ENCODE peak calls at places on chromosomes 4 and X, in six cellular contexts. L, Z, R, G, C and F are unnamed samples.

GRCh38 chrX:14802943-14803710 is 69.7 kb downstream of the FANCB start:
- DNase-seq in L (no peak), Z (no peak), R (no peak), G (peak; percentile 33), C (no peak), F (no peak)

GRCh38 chr4:42915484-42915883 is 23.0 kb downstream of the GRXCR1 start:
- DNase-seq in L (no peak), Z (no peak), R (no peak), G (no peak), C (no peak), F (no peak)

GRCh38 chr4:185914583-185915199 is 102.7 kb upstream of the SORBS2 start:
- DNase-seq in L (no peak), Z (no peak), R (no peak), G (no peak), C (no peak), F (no peak)

GRCh38 chr4:38387348-38387747 is 276.7 kb upstream of the KLF3 start:
- DNase-seq in L (peak; percentile 44), Z (peak; percentile 65), R (peak; percentile 86), G (no peak), C (no peak), F (peak; percentile 49)

GRCh38 chr4:42401171-42401570 is 3.9 kb downstream of the SHISA3 start:
- DNase-seq in L (no peak), Z (no peak), R (no peak), G (no peak), C (no peak), F (no peak)

GRCh38 chrX:133215747-133216146 is 2.4 kb downstream of the TFDP3 start:
- DNase-seq in L (no peak), Z (no peak), R (no peak), G (no peak), C (no peak), F (peak; percentile 39)

GRCh38 chrX:100649550-100650356 is 5.8 kb downstream of the SRPX2 start:
- DNase-seq in L (peak; percentile 59), Z (no peak), R (peak; percentile 86), G (peak; percentile 96), C (peak; percentile 58), F (peak; percentile 75)

GRCh38 chrX:107673401-107673800 is 45.1 kb downstream of the PRPS1 start:
- DNase-seq in L (no peak), Z (no peak), R (no peak), G (no peak), C (no peak), F (no peak)

GRCh38 chrX:15602761-15603160 is 2.0 kb upstream of the ACE2 start:
- DNase-seq in L (no peak), Z (no peak), R (no peak), G (no peak), C (no peak), F (no peak)

GRCh38 chr4:25098964-25099843 is 61.0 kb downstream of the SEPSECS start:
- DNase-seq in L (peak; percentile 56), Z (no peak), R (peak; percentile 58), G (peak; percentile 74), C (no peak), F (no peak)

GRCh38 chr4:83561381-83561780 is 25.5 kb downstream of the GPAT3 start:
- DNase-seq in L (peak; percentile 33), Z (no peak), R (no peak), G (peak; percentile 93), C (no peak), F (peak; percentile 60)

GRCh38 chrX:101550825-101551767 is 749 bp downstream of the ARMCX1 start:
- DNase-seq in L (no peak), Z (no peak), R (peak; percentile 48), G (peak; percentile 65), C (no peak), F (no peak)

GRCh38 chrX:49167740-49168108 is 4.0 kb upstream of the PLP2 start:
- DNase-seq in L (no peak), Z (no peak), R (no peak), G (no peak), C (no peak), F (no peak)

GRCh38 chrX:49166914-49167739 is 4.6 kb downstream of the MAGIX start:
- DNase-seq in L (no peak), Z (peak; percentile 47), R (peak; percentile 84), G (peak; percentile 79), C (no peak), F (peak; percentile 70)

GRCh38 chrX:49164589-49165360 is 2.2 kb downstream of the MAGIX start:
- DNase-seq in L (no peak), Z (no peak), R (no peak), G (no peak), C (no peak), F (no peak)

GRCh38 chrX:49163555-49164419 is 1.2 kb downstream of the MAGIX start:
- DNase-seq in L (peak; percentile 67), Z (peak; percentile 50), R (peak; percentile 89), G (peak; percentile 91), C (peak; percentile 82), F (peak; percentile 88)

DNA sequence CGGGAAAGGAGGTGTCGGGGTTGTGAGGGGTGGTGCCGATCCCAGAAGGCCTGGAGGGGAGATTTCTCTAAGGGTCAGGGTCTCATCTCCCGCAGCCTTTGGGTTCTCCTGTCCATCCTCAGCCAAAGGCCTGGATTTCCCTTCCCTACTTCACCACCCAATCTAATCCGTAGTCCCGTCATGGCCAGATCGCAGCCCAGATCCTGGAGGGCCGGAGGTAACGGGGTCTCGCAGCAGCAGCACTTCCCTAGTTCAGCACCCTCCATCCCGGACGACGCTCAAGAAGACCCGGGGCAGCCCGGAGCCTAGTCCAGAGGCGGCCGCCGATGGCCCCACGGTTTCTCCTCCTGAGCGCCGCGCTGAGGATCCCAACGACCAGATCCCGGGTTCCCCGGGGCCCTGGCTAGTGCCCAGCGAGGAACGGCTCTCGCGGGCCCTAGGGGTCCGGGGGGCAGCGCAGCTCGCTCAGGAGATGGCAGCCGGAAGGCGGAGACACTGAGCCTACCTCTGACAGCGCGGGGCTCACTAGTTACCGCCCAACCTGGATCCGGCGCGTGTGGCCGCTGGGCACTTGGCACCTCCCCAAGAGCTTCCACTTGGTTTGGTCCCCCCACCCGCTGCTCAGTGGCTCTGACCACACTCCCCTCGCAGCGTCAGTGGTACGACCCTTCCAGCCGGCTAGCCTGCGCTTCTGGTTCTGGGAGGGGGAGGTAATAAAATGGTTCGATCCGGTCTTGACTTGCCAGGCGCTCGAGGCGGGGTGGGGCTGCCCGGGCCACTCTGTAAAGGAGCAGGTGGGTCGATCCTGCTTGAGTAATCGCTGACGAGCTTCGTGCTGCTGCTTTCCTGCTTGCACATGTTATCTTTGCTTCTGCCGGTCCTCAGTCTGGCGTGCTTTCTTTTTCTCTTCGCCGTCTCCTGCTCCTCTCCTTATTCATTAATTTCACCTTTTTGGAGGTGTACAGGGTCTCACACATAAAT is 3.6 kb downstream of the MAGIX start:
- DNase-seq in L (no peak), Z (no peak), R (peak; percentile 76), G (peak; percentile 79), C (no peak), F (peak; percentile 88)
- TF ChIP-seq CTCF in L (no peak), Z (no peak), R (no peak), G (no peak), C (no peak), F (no peak)

DNA sequence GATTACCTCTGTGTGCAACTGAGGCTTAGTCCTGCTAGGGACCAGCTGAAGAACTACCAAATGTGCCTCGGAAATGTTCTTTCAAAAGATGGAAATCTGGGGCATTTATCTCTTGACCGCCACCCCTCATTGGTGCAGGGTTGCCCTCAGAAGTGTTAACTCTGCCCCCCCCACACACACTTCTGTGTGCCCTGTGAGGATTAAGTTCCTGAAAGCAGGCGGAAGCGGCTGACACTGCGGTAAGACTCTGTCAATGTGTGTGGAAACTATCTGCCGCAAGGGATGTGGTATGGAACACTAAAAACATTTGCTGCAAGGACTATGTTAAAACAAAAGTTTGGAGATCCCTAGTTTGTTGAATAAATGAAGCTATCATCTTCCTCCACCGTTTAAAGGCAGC is 106.9 kb upstream of the NDP start:
- DNase-seq in L (no peak), Z (no peak), R (no peak), G (no peak), C (no peak), F (no peak)
- TF ChIP-seq CTCF in L (no peak), Z (no peak), R (no peak), G (no peak), C (no peak), F (no peak)

GRCh38 chr4:91113130-91113706 is 986.0 kb downstream of the CCSER1 start:
- DNase-seq in L (no peak), Z (no peak), R (no peak), G (peak; percentile 2), C (no peak), F (no peak)
- TF ChIP-seq CTCF in L (no peak), Z (peak; percentile 18), R (no peak), G (peak; percentile 24), C (peak; percentile 71), F (peak; percentile 39)

GRCh38 chr4:166318810-166319525 is 445.9 kb downstream of the TLL1 start:
- DNase-seq in L (no peak), Z (no peak), R (no peak), G (peak; percentile 84), C (no peak), F (no peak)

GRCh38 chr4:166323250-166323649 is 450.2 kb downstream of the TLL1 start:
- DNase-seq in L (no peak), Z (no peak), R (no peak), G (no peak), C (no peak), F (no peak)

DNA sequence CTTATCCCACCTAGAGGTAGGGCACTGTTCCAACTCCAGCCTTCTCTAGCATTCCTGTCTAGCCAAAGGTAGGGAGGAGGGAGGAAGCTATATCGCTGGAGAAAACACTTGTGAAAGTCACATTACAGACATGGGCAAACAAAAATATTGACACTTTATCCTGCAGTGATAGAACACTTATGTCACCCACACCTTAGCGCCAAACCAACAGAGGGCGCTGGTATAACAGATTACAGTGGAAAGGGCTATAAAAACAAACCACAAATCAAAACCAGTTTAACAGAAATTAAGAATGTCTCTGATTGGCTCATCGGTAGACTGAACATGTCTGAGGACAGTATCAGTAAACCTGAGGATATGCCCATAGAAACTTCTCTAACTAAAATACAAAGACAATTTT is 451.3 kb downstream of the TLL1 start:
- DNase-seq in L (no peak), Z (no peak), R (no peak), G (peak; percentile 55), C (peak; percentile 70), F (peak; percentile 50)
- TF ChIP-seq CTCF in L (no peak), Z (no peak), R (no peak), G (no peak), C (peak; percentile 68), F (peak; percentile 13)

GRCh38 chrX:68947882-68948605 is 119.2 kb downstream of the EFNB1 start:
- DNase-seq in L (no peak), Z (no peak), R (no peak), G (peak; percentile 57), C (no peak), F (no peak)

GRCh38 chrX:68945081-68945602 is 116.3 kb downstream of the EFNB1 start:
- DNase-seq in L (no peak), Z (no peak), R (no peak), G (no peak), C (no peak), F (no peak)

GRCh38 chrX:68944211-68944610 is 115.4 kb downstream of the EFNB1 start:
- DNase-seq in L (no peak), Z (no peak), R (no peak), G (no peak), C (no peak), F (no peak)

GRCh38 chrX:68942797-68943196 is 114.0 kb downstream of the EFNB1 start:
- DNase-seq in L (no peak), Z (no peak), R (no peak), G (no peak), C (no peak), F (no peak)

GRCh38 chrX:68945603-68946228 is 116.9 kb downstream of the EFNB1 start:
- DNase-seq in L (no peak), Z (no peak), R (no peak), G (peak; percentile 59), C (peak; percentile 21), F (no peak)
- TF ChIP-seq CTCF in L (no peak), Z (peak; percentile 20), R (no peak), G (peak; percentile 12), C (peak; percentile 32), F (no peak)